ENCODE peak calls at places on chromosome 1, in five cellular contexts. Q is AG10803, A is colonic mucosa, F is heart left ventricle, L is BE2C. K is an unnamed sample.

GRCh38 chr1:1087351-1088035 is 13.4 kb upstream of the RNF223 start:
- DNase-seq in Q (no peak), A (no peak), F (peak), L (no peak), K (no peak)

GRCh38 chr1:225441314-225442119 is 13.7 kb upstream of the LBR start:
- DNase-seq in Q (no peak), A (peak), F (no peak), L (no peak), K (no peak)

GRCh38 chr1:234528073-234528865 is 49.3 kb upstream of the TARBP1 start:
- DNase-seq in Q (no peak), A (no peak), F (no peak), L (no peak), K (no peak)

GRCh38 chr1:3570081-3570986 is 41.0 kb downstream of the MEGF6 start:
- DNase-seq in Q (no peak), A (no peak), F (no peak), L (no peak), K (no peak)

GRCh38 chr1:163673756-163674155 is 352.0 kb downstream of the NUF2 start:
- DNase-seq in Q (peak), A (no peak), F (no peak), L (no peak), K (peak)

GRCh38 chr1:230191079-230191478 is 124.0 kb downstream of the GALNT2 start:
- DNase-seq in Q (peak), A (peak), F (no peak), L (no peak), K (peak)

GRCh38 chr1:46410156-46411009 is 16.3 kb downstream of the FAAH start:
- DNase-seq in Q (no peak), A (no peak), F (peak), L (no peak), K (peak)

GRCh38 chr1:3373700-3374405 is 80.6 kb upstream of the ARHGEF16 start:
- DNase-seq in Q (no peak), A (no peak), F (no peak), L (no peak), K (no peak)

GRCh38 chr1:38403667-38404066 is 357.1 kb upstream of the POU3F1 start:
- DNase-seq in Q (no peak), A (no peak), F (no peak), L (no peak), K (no peak)

GRCh38 chr1:151992345-151993083 is 1.1 kb downstream of the S100A10 start:
- DNase-seq in Q (peak), A (peak), F (peak), L (peak), K (peak)

GRCh38 chr1:112904071-112904830 is 51.7 kb downstream of the SLC16A1 start:
- DNase-seq in Q (peak), A (no peak), F (no peak), L (no peak), K (peak)

GRCh38 chr1:45442272-45442671 is 48.7 kb downstream of the TESK2 start:
- DNase-seq in Q (peak), A (no peak), F (no peak), L (no peak), K (peak)

GRCh38 chr1:23996700-23997229 is 16.6 kb upstream of the SRSF10 start:
- DNase-seq in Q (no peak), A (no peak), F (no peak), L (no peak), K (no peak)

GRCh38 chr1:199403421-199404116 is 623.9 kb upstream of the NR5A2 start:
- DNase-seq in Q (peak), A (no peak), F (no peak), L (no peak), K (peak)

GRCh38 chr1:34500451-34500850 is 254.4 kb upstream of the GJB5 start:
- DNase-seq in Q (peak), A (no peak), F (peak), L (no peak), K (peak)

GRCh38 chr1:116771997-116772647 is 17.9 kb downstream of the CD2 start:
- DNase-seq in Q (no peak), A (no peak), F (no peak), L (no peak), K (no peak)

GRCh38 chr1:229434641-229435051 is 752 bp upstream of the ACTA1 start:
- DNase-seq in Q (no peak), A (no peak), F (no peak), L (peak), K (no peak)

GRCh38 chr1:222455188-222455879 is 92.6 kb downstream of the HHIPL2 start:
- DNase-seq in Q (peak), A (peak), F (peak), L (peak), K (peak)

GRCh38 chr1:244833734-244834595 is 1.5 kb upstream of the COX20 start:
- DNase-seq in Q (peak), A (peak), F (peak), L (peak), K (peak)
- TF ChIP-seq CTCF in Q (peak), A (no peak), F (peak), L (peak), K (peak)

DNA sequence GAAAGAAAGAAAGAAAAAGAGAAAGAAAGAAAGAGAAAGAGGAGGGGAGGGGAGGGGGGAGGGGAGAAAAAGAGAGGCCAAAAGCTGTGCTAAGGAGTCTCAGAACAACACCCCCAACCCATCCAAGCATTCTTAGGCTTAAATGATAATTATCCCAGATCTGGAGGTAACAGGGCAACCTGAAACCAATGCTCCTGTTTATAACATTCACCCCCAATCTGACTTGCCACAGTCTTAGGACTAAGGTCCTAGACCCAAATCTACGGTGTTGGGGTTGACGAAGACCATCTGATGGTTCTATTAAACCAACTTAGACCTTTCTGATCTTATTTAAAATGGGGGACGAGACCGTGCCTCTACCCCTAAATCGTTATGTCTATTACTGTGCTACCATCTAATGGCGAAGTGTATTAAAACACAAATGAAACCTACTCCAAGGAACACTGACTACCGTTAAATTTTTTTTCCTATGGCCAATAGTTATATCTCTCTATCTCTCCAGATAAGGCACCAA is 119.3 kb upstream of the CDC42BPA start:
- DNase-seq in Q (peak), A (no peak), F (no peak), L (no peak), K (peak)
- H3K4me3 ChIP-seq in Q (peak), A (peak), F (peak), L (peak), K (peak)

DNA sequence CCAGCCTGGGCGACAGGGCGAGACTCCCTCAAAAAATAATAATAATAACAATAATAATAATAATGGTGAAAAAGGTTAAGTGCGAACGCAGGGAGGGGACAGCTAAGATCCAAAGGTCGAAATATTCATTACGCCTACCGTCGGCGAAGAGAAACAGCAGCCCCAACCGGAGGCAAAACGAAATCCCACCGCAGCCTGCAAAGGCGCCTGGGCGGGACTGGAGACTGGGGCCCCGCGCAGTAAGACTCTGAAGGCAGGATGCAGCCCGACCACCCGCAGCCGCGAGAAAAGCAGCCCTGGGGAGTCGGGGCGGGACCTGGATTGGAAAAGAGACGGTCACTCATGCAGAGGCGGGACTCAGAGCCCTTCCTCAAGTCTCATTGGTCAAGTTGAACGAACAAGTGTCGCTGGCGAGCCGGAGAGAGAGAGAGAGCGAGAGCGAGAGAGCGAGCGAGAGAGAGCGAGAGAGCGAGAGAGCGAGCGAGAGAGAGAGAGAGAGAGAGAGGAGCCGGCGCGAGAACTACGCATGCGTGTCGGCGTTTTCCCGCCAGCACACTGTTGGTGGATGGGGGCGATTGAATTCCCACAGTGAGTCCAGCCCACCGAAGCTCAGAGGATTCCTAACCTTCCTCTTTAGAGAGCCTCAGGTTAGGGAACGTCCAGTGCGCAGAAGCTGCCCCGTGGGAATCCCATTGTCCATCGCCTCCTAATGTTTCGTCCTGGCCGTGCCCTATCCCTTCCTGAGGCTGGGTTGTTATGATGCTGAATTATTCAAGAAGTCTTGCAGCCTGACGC is 10.7 kb downstream of the ENTREP3 start:
- DNase-seq in Q (peak), A (peak), F (peak), L (peak), K (peak)
- TF ChIP-seq CTCF in Q (peak), A (peak), F (peak), L (peak), K (peak)

GRCh38 chr1:101408212-101409042 is 171.6 kb downstream of the S1PR1 start:
- DNase-seq in Q (no peak), A (no peak), F (no peak), L (no peak), K (no peak)
- H3K4me3 ChIP-seq in Q (no peak), A (no peak), F (no peak), L (no peak), K (no peak)

GRCh38 chr1:159089184-159089791 is 12.7 kb upstream of the AIM2 start:
- DNase-seq in Q (no peak), A (no peak), F (no peak), L (no peak), K (peak)
- TF ChIP-seq CTCF in Q (peak), A (peak), F (peak), L (peak), K (peak)

GRCh38 chr1:153567621-153568366 is 2.1 kb upstream of the S100A2 start:
- DNase-seq in Q (peak), A (peak), F (no peak), L (peak), K (no peak)
- H3K4me3 ChIP-seq in Q (peak), A (no peak), F (peak), L (peak), K (no peak)

DNA sequence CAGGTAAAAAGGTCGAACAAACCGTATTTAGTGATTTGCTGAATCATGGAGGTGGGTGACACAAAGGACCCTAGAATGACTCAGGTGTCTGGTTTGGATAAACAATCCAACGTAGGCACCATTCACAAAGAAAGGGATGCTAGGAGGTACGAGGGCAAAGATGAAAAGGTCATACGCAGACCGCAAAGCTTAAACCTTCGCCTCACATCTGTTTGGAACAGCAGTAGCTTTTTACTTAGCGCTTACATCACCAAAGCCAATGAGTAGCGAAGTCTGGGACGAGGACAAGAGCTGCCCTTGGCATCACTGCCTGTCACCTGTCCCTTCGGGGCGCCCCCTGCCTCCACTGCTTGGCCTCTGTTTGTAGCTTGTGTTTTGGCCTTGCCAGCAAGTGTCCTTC is 350.2 kb downstream of the SMYD3 start:
- DNase-seq in Q (no peak), A (no peak), F (no peak), L (no peak), K (no peak)
- TF ChIP-seq CTCF in Q (no peak), A (no peak), F (no peak), L (no peak), K (no peak)

DNA sequence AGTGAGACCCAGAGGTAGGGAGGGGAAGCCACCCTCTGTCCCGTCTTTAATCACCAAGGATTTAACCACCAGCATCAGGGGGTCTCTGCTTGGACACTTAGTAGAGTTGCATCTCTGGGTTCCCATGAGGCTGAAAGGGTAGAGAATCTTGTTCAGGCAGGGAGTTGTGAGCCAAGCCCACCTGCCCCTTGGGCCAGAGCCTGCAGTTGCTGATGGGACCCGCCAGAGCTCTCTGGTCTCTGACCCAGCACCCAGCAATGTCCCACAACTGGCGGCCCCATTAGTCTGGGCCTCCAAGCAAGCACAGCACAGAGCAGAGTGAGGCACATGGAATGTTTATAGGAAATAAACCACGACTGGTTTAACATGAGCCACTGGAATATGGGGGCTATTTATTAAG is 166.3 kb downstream of the TRIM33 start:
- DNase-seq in Q (no peak), A (no peak), F (no peak), L (no peak), K (no peak)
- H3K4me3 ChIP-seq in Q (no peak), A (no peak), F (no peak), L (no peak), K (no peak)

DNA sequence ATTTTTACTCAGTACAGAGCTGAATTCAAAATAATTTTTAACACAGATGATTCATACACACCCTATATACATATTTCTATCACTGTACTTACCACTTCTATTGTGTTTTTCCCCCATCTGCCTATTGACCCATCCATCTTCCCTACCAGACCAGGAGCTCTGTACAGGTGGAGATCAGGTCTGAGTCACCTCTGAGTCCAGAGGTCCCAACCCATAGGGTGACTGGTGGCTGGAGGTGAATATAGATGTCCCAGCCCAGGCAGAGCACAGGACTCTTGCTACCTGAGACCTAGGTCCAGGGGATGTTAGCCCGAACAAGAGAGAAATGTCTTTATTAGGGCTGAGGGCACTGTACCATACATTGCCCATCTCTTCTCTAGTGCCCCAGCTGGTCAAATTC is 54.8 kb downstream of the DMAP1 start:
- DNase-seq in Q (no peak), A (no peak), F (no peak), L (no peak), K (no peak)
- TF ChIP-seq CTCF in Q (no peak), A (no peak), F (no peak), L (no peak), K (no peak)

GRCh38 chr1:32798191-32798590 is 19.0 kb downstream of the YARS1 start:
- DNase-seq in Q (no peak), A (no peak), F (no peak), L (no peak), K (no peak)
- H3K4me3 ChIP-seq in Q (no peak), A (no peak), F (no peak), L (no peak), K (no peak)

K was measured in cardiac fibroblast.